ENCODE peak calls at places on chromosome 18, in seven cellular contexts. J is body of pancreas, Z is tibial nerve, N is H1, Q is thyroid gland, M is A549, P is IMR-90. I is an unnamed sample.

GRCh38 chr18:46756172-46756558 is 688 bp downstream of the ST8SIA5 start:
- DNase-seq in J (no peak), Z (no peak), N (no peak), Q (no peak), M (no peak), P (no peak), I (no peak)

GRCh38 chr18:22026889-22027288 is 142.5 kb upstream of the GATA6 start:
- DNase-seq in J (no peak), Z (no peak), N (no peak), Q (no peak), M (no peak), P (no peak), I (no peak)

GRCh38 chr18:31666055-31666454 is 18.3 kb downstream of the B4GALT6 start:
- DNase-seq in J (no peak), Z (no peak), N (no peak), Q (no peak), M (no peak), P (no peak), I (no peak)

GRCh38 chr18:28062446-28062845 is 114.5 kb downstream of the CDH2 start:
- DNase-seq in J (no peak), Z (no peak), N (no peak), Q (no peak), M (no peak), P (no peak), I (no peak)

GRCh38 chr18:74381621-74382350 is 66.1 kb downstream of the C18orf63 start:
- DNase-seq in J (no peak), Z (no peak), N (no peak), Q (no peak), M (no peak), P (no peak), I (no peak)

GRCh38 chr18:11305507-11305906 is 156.1 kb upstream of the PIEZO2 start:
- DNase-seq in J (no peak), Z (no peak), N (no peak), Q (no peak), M (no peak), P (no peak), I (no peak)

GRCh38 chr18:55264108-55264507 is 304.8 kb upstream of the CCDC68 start:
- DNase-seq in J (no peak), Z (no peak), N (no peak), Q (peak; percentile 43), M (no peak), P (peak; percentile 26), I (no peak)

GRCh38 chr18:80202264-80202998 is 44.9 kb downstream of the PARD6G start:
- DNase-seq in J (no peak), Z (no peak), N (no peak), Q (no peak), M (no peak), P (no peak), I (no peak)

GRCh38 chr18:39647627-39648502 is 2082.3 kb upstream of the CELF4 start:
- DNase-seq in J (peak; percentile 3), Z (no peak), N (no peak), Q (peak; percentile 17), M (peak; percentile 1), P (peak; percentile 94), I (no peak)

GRCh38 chr18:36762074-36762473 is 66.7 kb downstream of the TPGS2 start:
- DNase-seq in J (no peak), Z (no peak), N (no peak), Q (no peak), M (no peak), P (peak; percentile 54), I (no peak)

GRCh38 chr18:6782861-6783260 is 53.3 kb downstream of the ARHGAP28 start:
- DNase-seq in J (no peak), Z (no peak), N (no peak), Q (no peak), M (no peak), P (no peak), I (no peak)

GRCh38 chr18:6785001-6785400 is 55.5 kb downstream of the ARHGAP28 start:
- DNase-seq in J (no peak), Z (no peak), N (no peak), Q (no peak), M (no peak), P (peak; percentile 33), I (no peak)

GRCh38 chr18:6781179-6781714 is 51.7 kb downstream of the ARHGAP28 start:
- DNase-seq in J (no peak), Z (no peak), N (no peak), Q (no peak), M (no peak), P (no peak), I (no peak)

GRCh38 chr18:6781846-6782245 is 52.3 kb downstream of the ARHGAP28 start:
- DNase-seq in J (no peak), Z (no peak), N (no peak), Q (no peak), M (no peak), P (peak; percentile 65), I (no peak)

GRCh38 chr18:6785411-6785810 is 55.9 kb downstream of the ARHGAP28 start:
- DNase-seq in J (no peak), Z (no peak), N (no peak), Q (no peak), M (no peak), P (no peak), I (no peak)
- H3K27ac ChIP-seq in J (no peak overlapping the region), Z (no peak overlapping the region), N (no peak overlapping the region), Q (no peak overlapping the region), M (no peak overlapping the region), P (peak overlapping the region; percentile 50), I (no peak overlapping the region)

GRCh38 chr18:49733321-49733720 is 80.0 kb downstream of the ACAA2 start:
- DNase-seq in J (no peak), Z (no peak), N (no peak), Q (no peak), M (no peak), P (peak; percentile 18), I (no peak)

GRCh38 chr18:49730951-49731391 is 82.4 kb downstream of the ACAA2 start:
- DNase-seq in J (no peak), Z (no peak), N (no peak), Q (no peak), M (no peak), P (no peak), I (no peak)

GRCh38 chr18:49733896-49734585 is 79.3 kb downstream of the ACAA2 start:
- DNase-seq in J (no peak), Z (no peak), N (no peak), Q (no peak), M (no peak), P (no peak), I (no peak)

GRCh38 chr18:49731421-49731841 is 81.9 kb downstream of the ACAA2 start:
- DNase-seq in J (no peak), Z (no peak), N (no peak), Q (no peak), M (no peak), P (no peak), I (no peak)

GRCh38 chr18:49731860-49732311 is 81.4 kb downstream of the ACAA2 start:
- DNase-seq in J (no peak), Z (no peak), N (no peak), Q (no peak), M (no peak), P (no peak), I (no peak)
- TF ChIP-seq POLR2A in J (no peak), Z (no peak), N (no peak), Q (no peak), M (no peak), P (no peak), I (no peak)

DNA sequence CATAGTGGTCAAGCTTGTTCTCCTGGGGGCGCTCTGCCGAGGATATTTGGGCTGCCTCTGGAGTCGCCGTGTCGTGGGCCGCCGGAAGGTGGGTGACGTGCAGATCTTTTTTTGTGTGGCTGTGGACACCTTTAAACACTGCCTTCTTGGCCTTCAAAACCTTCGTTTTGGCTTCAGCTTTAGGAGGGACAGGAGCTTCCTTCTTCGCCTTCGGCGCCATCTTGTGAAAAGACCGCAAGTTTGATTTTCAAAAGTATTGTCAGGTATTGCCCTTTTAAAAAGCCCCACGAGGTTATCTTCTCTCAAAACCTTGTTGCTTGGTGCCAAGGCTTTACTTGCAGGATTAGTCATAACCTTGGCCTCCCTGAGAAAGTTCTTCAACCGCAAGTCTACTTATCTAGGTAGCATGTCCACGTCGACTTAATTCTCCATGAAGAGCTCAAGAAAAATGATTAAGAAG is 20.8 kb downstream of the LAMA3 start:
- DNase-seq in J (no peak), Z (no peak), N (no peak), Q (no peak), M (peak; percentile 65), P (peak; percentile 20), I (no peak)
- H3K27ac ChIP-seq in J (no peak overlapping the region), Z (no peak overlapping the region), N (no peak overlapping the region), Q (no peak overlapping the region), M (peak overlapping the region; percentile 61), P (no peak overlapping the region), I (no peak overlapping the region)

GRCh38 chr18:9135912-9136314 is 668 bp upstream of the ANKRD12 start:
- DNase-seq in J (peak; percentile 59), Z (no peak), N (peak; percentile 62), Q (peak; percentile 73), M (peak; percentile 41), P (peak; percentile 19), I (no peak)
- TF ChIP-seq POLR2A in J (no peak), Z (no peak), N (peak; percentile 93), Q (no peak), M (no peak), P (no peak), I (no peak)